ENCODE peak calls at places on chromosomes 12 and 14, in seven cellular contexts. S, J, L, V, N, X and I are unnamed samples. For H3K79me2, the result is how much of the 10 kb centered on the place peaks cover.

GRCh38 chr12:47741340-47741703 is 16.0 kb upstream of the ENDOU start:
- DNase-seq in S (peak), J (peak), L (peak), V (no peak), N (peak), X (peak), I (peak)

GRCh38 chr12:52650520-52651081 is 1.4 kb downstream of the KRT2 start:
- DNase-seq in S (no peak), J (peak), L (no peak), V (no peak), N (no peak), X (peak), I (no peak)

GRCh38 chr14:104237651-104238423 is 99.5 kb downstream of the KIF26A start:
- DNase-seq in S (no peak), J (no peak), L (no peak), V (no peak), N (no peak), X (no peak), I (no peak)

GRCh38 chr12:2739832-2740641 is 54.7 kb upstream of the FKBP4 start:
- DNase-seq in S (peak), J (peak), L (no peak), V (peak), N (peak), X (no peak), I (peak)

GRCh38 chr12:41700940-41701339 is 443.7 kb downstream of the GXYLT1 start:
- DNase-seq in S (no peak), J (no peak), L (no peak), V (no peak), N (no peak), X (no peak), I (no peak)

GRCh38 chr12:85874064-85874463 is at the start of gene NTS:
- DNase-seq in S (no peak), J (peak), L (no peak), V (no peak), N (no peak), X (no peak), I (peak)

GRCh38 chr12:88572785-88573565 is 7.3 kb downstream of the KITLG start:
- DNase-seq in S (peak), J (no peak), L (no peak), V (no peak), N (no peak), X (no peak), I (no peak)

GRCh38 chr14:89720741-89721315 is 233.7 kb downstream of the EFCAB11 start:
- DNase-seq in S (no peak), J (no peak), L (no peak), V (no peak), N (no peak), X (peak), I (peak)

GRCh38 chr12:115259968-115260806 is 576.2 kb upstream of the TBX3 start:
- DNase-seq in S (no peak), J (no peak), L (no peak), V (no peak), N (no peak), X (no peak), I (no peak)

GRCh38 chr14:80844872-80845271 is 96.7 kb downstream of the CEP128 start:
- DNase-seq in S (no peak), J (no peak), L (no peak), V (no peak), N (no peak), X (no peak), I (no peak)

GRCh38 chr12:23888396-23889068 is 60.9 kb downstream of the SOX5 start:
- DNase-seq in S (peak), J (no peak), L (no peak), V (peak), N (no peak), X (no peak), I (no peak)

GRCh38 chr12:42759622-42760273 is 170.2 kb upstream of the PRICKLE1 start:
- DNase-seq in S (peak), J (peak), L (no peak), V (peak), N (peak), X (no peak), I (no peak)

GRCh38 chr12:49296034-49296835 is 1.3 kb downstream of the PRPH start:
- DNase-seq in S (no peak), J (peak), L (no peak), V (no peak), N (peak), X (peak), I (peak)

GRCh38 chr12:11663128-11663527 is 13.7 kb downstream of the ETV6 start:
- DNase-seq in S (no peak), J (no peak), L (no peak), V (no peak), N (no peak), X (no peak), I (no peak)
- H3K79me2 ChIP-seq in S (under half), J (under half), L (half or more), V (half or more), N (half or more), X (half or more), I (under half)

DNA sequence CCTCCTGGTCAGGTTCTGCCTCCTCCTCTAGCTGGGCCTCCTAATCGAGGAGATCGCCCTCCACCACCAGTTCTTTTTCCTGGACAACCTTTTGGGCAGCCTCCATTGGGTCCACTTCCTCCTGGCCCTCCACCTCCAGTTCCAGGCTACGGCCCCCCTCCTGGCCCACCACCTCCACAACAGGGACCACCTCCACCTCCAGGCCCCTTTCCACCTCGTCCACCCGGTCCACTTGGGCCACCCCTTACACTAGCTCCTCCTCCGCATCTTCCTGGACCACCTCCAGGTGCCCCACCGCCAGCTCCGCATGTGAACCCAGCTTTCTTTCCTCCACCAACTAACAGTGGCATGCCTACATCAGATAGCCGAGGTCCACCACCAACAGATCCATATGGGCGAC is 19.3 kb downstream of the CPSF6 start:
- DNase-seq in S (no peak), J (no peak), L (no peak), V (no peak), N (no peak), X (no peak), I (no peak)
- H3K79me2 ChIP-seq in S (under half), J (under half), L (under half), V (half or more), N (under half), X (under half), I (under half)

GRCh38 chr12:122489038-122489437 is 11.7 kb downstream of the ZCCHC8 start:
- DNase-seq in S (no peak), J (no peak), L (no peak), V (no peak), N (no peak), X (no peak), I (no peak)
- H3K79me2 ChIP-seq in S (under half), J (under half), L (under half), V (under half), N (under half), X (under half), I (under half)

GRCh38 chr12:7927470-7927869 is 8.5 kb downstream of the SLC2A3 start:
- DNase-seq in S (no peak), J (no peak), L (no peak), V (no peak), N (no peak), X (no peak), I (no peak)
- H3K79me2 ChIP-seq in S (under half), J (under half), L (under half), V (under half), N (under half), X (under half), I (under half)

GRCh38 chr12:8036366-8036765 is 3.9 kb downstream of the FOXJ2 start:
- DNase-seq in S (no peak), J (no peak), L (no peak), V (no peak), N (no peak), X (no peak), I (no peak)

GRCh38 chr12:8033153-8034044 is 883 bp downstream of the FOXJ2 start:
- DNase-seq in S (peak), J (peak), L (peak), V (peak), N (peak), X (peak), I (peak)

GRCh38 chr12:8037046-8037663 is 4.6 kb downstream of the FOXJ2 start:
- DNase-seq in S (no peak), J (no peak), L (no peak), V (no peak), N (no peak), X (no peak), I (peak)

GRCh38 chr12:8034802-8035201 is 2.3 kb downstream of the FOXJ2 start:
- DNase-seq in S (no peak), J (peak), L (no peak), V (no peak), N (no peak), X (no peak), I (no peak)

GRCh38 chr12:8035440-8036010 is 3.0 kb downstream of the FOXJ2 start:
- DNase-seq in S (no peak), J (no peak), L (no peak), V (peak), N (no peak), X (no peak), I (no peak)
- H3K79me2 ChIP-seq in S (half or more), J (under half), L (half or more), V (half or more), N (half or more), X (under half), I (under half)

GRCh38 chr12:118342115-118342514 is 30.6 kb downstream of the TAOK3 start:
- DNase-seq in S (no peak), J (no peak), L (no peak), V (no peak), N (no peak), X (no peak), I (no peak)
- H3K79me2 ChIP-seq in S (under half), J (under half), L (half or more), V (under half), N (under half), X (under half), I (half or more)

DNA sequence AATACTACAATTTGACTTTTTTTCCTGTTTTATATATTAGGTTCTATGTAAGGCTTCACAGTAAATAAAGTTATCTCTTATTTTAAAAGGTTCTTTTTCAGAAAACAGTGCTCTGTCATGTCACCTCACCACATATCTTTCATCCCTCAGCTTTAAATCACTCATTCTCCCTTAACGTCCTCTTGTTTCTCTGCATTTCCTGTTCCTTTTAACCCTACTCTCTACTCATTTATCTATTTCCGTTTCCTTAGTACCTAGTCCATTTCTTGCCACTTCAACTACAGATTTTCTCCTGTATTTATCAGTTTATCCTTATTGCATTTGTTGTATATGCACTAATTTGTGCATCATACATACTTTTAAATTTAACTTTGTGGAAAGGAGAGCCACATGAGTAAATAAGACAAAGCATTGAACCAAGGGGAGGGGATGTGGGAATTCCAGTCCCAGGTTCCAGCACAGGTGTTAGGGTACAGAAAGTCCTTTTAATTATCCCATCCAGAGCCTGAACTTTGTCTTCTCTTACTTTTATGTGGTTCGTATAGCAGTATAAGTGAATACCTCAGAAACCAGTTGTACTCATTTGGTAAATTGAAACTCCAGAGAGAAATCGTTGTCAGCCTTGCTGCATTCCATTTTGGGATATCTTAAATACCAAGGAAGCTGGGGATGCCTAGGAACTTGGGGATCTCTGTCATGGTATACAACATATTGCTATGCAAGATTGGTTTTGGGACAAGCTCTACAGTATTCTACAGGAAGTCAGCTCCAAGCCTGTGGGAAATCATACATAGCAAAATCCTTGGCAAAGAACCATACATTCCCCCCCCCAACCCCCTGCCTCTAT is 120.5 kb downstream of the DIP2B start:
- DNase-seq in S (no peak), J (no peak), L (no peak), V (no peak), N (no peak), X (no peak), I (peak)
- H3K79me2 ChIP-seq in S (under half), J (half or more), L (half or more), V (half or more), N (under half), X (under half), I (under half)